ENCODE peak calls at places on chromosomes 12 and 14, in eight cellular contexts. N is epithelial cell of esophagus; I is esophagus squamous epithelium; W is uterus; V is CD4-positive, alpha-beta T cell; K is upper lobe of right lung; D is vagina; G is fibroblast of mammary gland. Z is an unnamed sample.
A peak's percentile ranks its signal among the peaks of the same experiment; 100 is the strongest.

GRCh38 chr12:80709811-80710726 is 2.6 kb downstream of the MYF6 start:
- DNase-seq in N (peak; percentile 8), I (no peak), W (no peak), V (no peak), K (no peak), D (no peak), G (no peak), Z (no peak)

GRCh38 chr14:24775919-24776318 is 141.9 kb upstream of the GZMB start:
- DNase-seq in N (no peak), I (no peak), W (no peak), V (no peak), K (no peak), D (no peak), G (peak; percentile 6), Z (no peak)

GRCh38 chr14:92846162-92846897 is 52.2 kb downstream of the GOLGA5 start:
- DNase-seq in N (peak; percentile 90), I (no peak), W (no peak), V (no peak), K (no peak), D (no peak), G (peak; percentile 90), Z (peak; percentile 59)

GRCh38 chr12:128810182-128811127 is 13.3 kb downstream of the SLC15A4 start:
- DNase-seq in N (no peak), I (no peak), W (no peak), V (no peak), K (no peak), D (no peak), G (peak; percentile 62), Z (peak; percentile 76)

GRCh38 chr14:31420013-31420318 is 384 bp downstream of the HEATR5A start:
- DNase-seq in N (peak; percentile 49), I (no peak), W (peak; percentile 44), V (peak; percentile 1), K (peak; percentile 92), D (no peak), G (no peak), Z (peak; percentile 50)

GRCh38 chr12:76688001-76688400 is 75.9 kb upstream of the ZDHHC17 start:
- DNase-seq in N (peak; percentile 14), I (no peak), W (no peak), V (no peak), K (no peak), D (no peak), G (peak; percentile 24), Z (no peak)

GRCh38 chr12:67517181-67517887 is 131.2 kb upstream of the DYRK2 start:
- DNase-seq in N (peak; percentile 98), I (no peak), W (peak; percentile 60), V (no peak), K (no peak), D (no peak), G (peak; percentile 67), Z (no peak)

GRCh38 chr12:107167756-107168155 is 74.4 kb upstream of the CRY1 start:
- DNase-seq in N (no peak), I (no peak), W (no peak), V (no peak), K (no peak), D (no peak), G (no peak), Z (no peak)

DNA sequence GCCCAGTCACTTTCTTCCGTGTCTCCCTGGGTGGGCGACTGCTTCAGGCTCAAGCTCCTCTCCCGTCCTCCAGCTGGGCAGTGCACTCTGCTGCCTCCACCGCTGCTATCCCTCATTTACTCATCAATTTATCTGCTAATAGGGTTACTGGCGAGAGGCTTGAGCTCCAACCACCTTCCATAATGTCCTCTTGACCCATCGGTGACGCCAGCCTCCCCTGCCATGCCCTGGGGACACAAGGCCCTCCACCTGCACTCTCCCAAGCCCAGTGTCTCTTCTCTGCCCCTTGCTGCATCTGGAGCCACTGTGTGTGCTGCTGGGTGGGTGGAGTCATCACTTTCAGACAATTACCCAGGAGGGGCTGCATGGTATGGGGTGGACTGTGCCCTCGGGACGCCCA is 78.5 kb downstream of the TMEM132D start:
- DNase-seq in N (no peak), I (no peak), W (no peak), V (no peak), K (no peak), D (no peak), G (no peak), Z (no peak)
- TF ChIP-seq CTCF in N (no peak), I (no peak), W (no peak), V (no peak), K (no peak), D (no peak), G (no peak), Z (no peak)

GRCh38 chr12:22169281-22169824 is 123.3 kb downstream of the CMAS start:
- DNase-seq in N (no peak), I (no peak), W (no peak), V (no peak), K (no peak), D (no peak), G (no peak), Z (no peak)

GRCh38 chr12:22172501-22172900 is 126.5 kb downstream of the CMAS start:
- DNase-seq in N (no peak), I (no peak), W (no peak), V (no peak), K (no peak), D (no peak), G (no peak), Z (no peak)

DNA sequence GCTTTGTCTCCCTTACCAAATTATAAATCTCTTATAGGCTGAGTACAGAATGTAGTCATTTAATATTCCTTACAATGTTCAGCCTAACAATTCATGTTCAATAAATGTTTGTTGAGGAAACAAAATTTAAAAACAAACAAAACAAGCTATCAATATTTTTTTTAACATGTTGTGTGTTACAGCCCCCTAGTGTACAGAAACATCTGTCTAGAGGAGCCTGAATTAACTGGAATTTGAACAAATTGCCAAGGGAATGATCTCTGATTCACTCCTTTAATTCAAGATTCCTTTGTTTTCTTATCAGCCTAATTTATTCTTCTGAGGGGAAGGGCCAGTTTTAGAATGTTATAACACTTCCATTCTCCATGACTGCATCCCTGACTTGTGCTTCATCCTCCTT is 127.1 kb downstream of the CMAS start:
- DNase-seq in N (peak; percentile 24), I (no peak), W (no peak), V (no peak), K (no peak), D (no peak), G (peak; percentile 18), Z (no peak)
- TF ChIP-seq CTCF in N (peak; percentile 11), I (no peak), W (no peak), V (no peak), K (no peak), D (no peak), G (peak; percentile 25), Z (no peak)

GRCh38 chr12:42221722-42222121 is 16.3 kb downstream of the YAF2 start:
- DNase-seq in N (no peak), I (no peak), W (no peak), V (no peak), K (no peak), D (no peak), G (no peak), Z (no peak)

GRCh38 chr12:42216737-42217136 is 21.3 kb downstream of the YAF2 start:
- DNase-seq in N (no peak), I (no peak), W (no peak), V (no peak), K (no peak), D (no peak), G (no peak), Z (no peak)

GRCh38 chr12:42222724-42223123 is 15.3 kb downstream of the YAF2 start:
- DNase-seq in N (no peak), I (no peak), W (no peak), V (no peak), K (no peak), D (no peak), G (no peak), Z (no peak)
- TF ChIP-seq CTCF in N (no peak), I (no peak), W (no peak), V (no peak), K (no peak), D (no peak), G (no peak), Z (no peak)

GRCh38 chr12:85424581-85425348 is 144.7 kb downstream of the ALX1 start:
- DNase-seq in N (peak; percentile 41), I (no peak), W (no peak), V (no peak), K (no peak), D (no peak), G (peak; percentile 19), Z (peak; percentile 54)
- TF ChIP-seq CTCF in N (peak; percentile 49), I (peak; percentile 37), W (no peak), V (no peak), K (peak; percentile 46), D (no peak), G (peak; percentile 33), Z (peak; percentile 61)

GRCh38 chr12:41064411-41064810 is 123.7 kb upstream of the PDZRN4 start:
- DNase-seq in N (no peak), I (no peak), W (no peak), V (no peak), K (no peak), D (no peak), G (no peak), Z (no peak)

GRCh38 chr12:41073633-41074576 is 114.2 kb upstream of the PDZRN4 start:
- DNase-seq in N (no peak), I (no peak), W (no peak), V (no peak), K (no peak), D (no peak), G (no peak), Z (peak; percentile 10)

DNA sequence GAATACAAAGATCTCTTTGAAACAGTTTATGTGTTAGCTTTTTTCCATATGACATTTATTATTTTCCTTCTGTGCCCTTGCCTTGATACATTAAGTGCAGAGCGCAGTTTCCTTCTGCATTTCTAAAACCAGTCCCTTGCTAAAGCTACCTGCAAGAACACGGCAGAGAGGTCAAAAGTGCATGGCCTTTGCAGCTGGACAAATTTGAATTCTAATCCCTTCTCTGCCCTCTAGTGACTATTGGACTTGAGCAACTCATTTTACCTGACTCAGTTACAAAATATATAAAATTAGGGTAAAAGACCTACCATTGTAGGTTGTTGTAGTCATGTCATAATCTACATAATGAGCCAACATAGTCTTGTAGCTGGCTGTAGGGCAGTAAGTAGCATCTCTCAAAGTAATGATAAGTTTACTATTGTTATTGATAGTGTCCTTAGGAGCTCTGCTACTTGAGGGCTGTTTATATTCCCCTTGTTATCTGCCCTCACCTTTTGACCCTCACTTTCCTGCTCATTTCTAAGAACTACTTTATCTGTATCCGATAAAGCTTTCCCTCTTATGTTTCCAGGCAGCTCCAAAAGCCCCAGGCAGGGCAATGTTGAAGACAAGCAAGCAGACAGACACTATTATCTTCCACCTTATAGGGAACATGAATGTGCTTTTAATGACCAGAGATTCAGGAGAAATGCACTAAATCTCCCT is 120.0 kb upstream of the PDZRN4 start:
- DNase-seq in N (no peak), I (no peak), W (no peak), V (no peak), K (no peak), D (no peak), G (no peak), Z (no peak)
- TF ChIP-seq CTCF in N (no peak), I (no peak), W (no peak), V (no peak), K (no peak), D (no peak), G (no peak), Z (no peak)

GRCh38 chr14:86035882-86036281 is 505.9 kb downstream of the FLRT2 start:
- DNase-seq in N (peak; percentile 58), I (no peak), W (no peak), V (no peak), K (no peak), D (no peak), G (peak; percentile 41), Z (no peak)
- TF ChIP-seq CTCF in N (peak; percentile 64), I (no peak), W (no peak), V (no peak), K (peak; percentile 29), D (no peak), G (peak; percentile 56), Z (peak; percentile 46)

Z was measured in GM06990.